ENCODE peak calls at places on chromosomes 5 and 9, in five cellular contexts. One of them, this sample, is unnamed.

GRCh38 chr5:126002222-126002897 is 420.8 kb upstream of the GRAMD2B start:
- DNase-seq in memory B cell: no peak
- DNase-seq in SHP77 treated with DMSO at 0.1 percent for 48 hours: no peak
- DNase-seq in NCI-H2107: no peak
- DNase-seq in neural crest cell: no peak
- DNase-seq in this sample: no peak

GRCh38 chr5:10577371-10578291 is 13.8 kb downstream of the ANKRD33B start:
- DNase-seq in SHP77 treated with DMSO at 0.1 percent for 48 hours: no peak
- DNase-seq in neural crest cell: no peak
- DNase-seq in memory B cell: no peak
- DNase-seq in NCI-H2107: no peak
- DNase-seq in this sample: no peak

GRCh38 chr9:34741628-34742027 is 31.7 kb upstream of the CCL21 start:
- DNase-seq in memory B cell: no peak
- DNase-seq in neural crest cell: no peak
- DNase-seq in NCI-H2107: no peak
- DNase-seq in SHP77 treated with DMSO at 0.1 percent for 48 hours: peak
- DNase-seq in this sample: no peak

GRCh38 chr5:169244812-169245211 is 56.1 kb downstream of the SLIT3 start:
- DNase-seq in NCI-H2107: no peak
- DNase-seq in memory B cell: no peak
- DNase-seq in neural crest cell: no peak
- DNase-seq in SHP77 treated with DMSO at 0.1 percent for 48 hours: no peak
- DNase-seq in this sample: no peak

GRCh38 chr5:170542691-170543275 is 39.0 kb downstream of the KCNIP1 start:
- DNase-seq in neural crest cell: peak
- DNase-seq in NCI-H2107: no peak
- DNase-seq in SHP77 treated with DMSO at 0.1 percent for 48 hours: no peak
- DNase-seq in memory B cell: no peak
- DNase-seq in this sample: no peak

GRCh38 chr9:89022902-89023301 is 31.6 kb downstream of the S1PR3 start:
- DNase-seq in memory B cell: no peak
- DNase-seq in neural crest cell: no peak
- DNase-seq in NCI-H2107: no peak
- DNase-seq in SHP77 treated with DMSO at 0.1 percent for 48 hours: no peak
- DNase-seq in this sample: no peak

GRCh38 chr5:95042040-95042439 is 242.9 kb downstream of the MCTP1 start:
- DNase-seq in neural crest cell: no peak
- DNase-seq in NCI-H2107: no peak
- DNase-seq in SHP77 treated with DMSO at 0.1 percent for 48 hours: peak
- DNase-seq in memory B cell: no peak
- DNase-seq in this sample: no peak

GRCh38 chr5:59039296-59040006 is 456.6 kb downstream of the RAB3C start:
- DNase-seq in NCI-H2107: no peak
- DNase-seq in neural crest cell: peak
- DNase-seq in memory B cell: peak
- DNase-seq in SHP77 treated with DMSO at 0.1 percent for 48 hours: peak
- DNase-seq in this sample: peak

GRCh38 chr9:117286245-117286644 is 128.6 kb downstream of the ASTN2 start:
- DNase-seq in neural crest cell: no peak
- DNase-seq in SHP77 treated with DMSO at 0.1 percent for 48 hours: no peak
- DNase-seq in NCI-H2107: peak
- DNase-seq in memory B cell: no peak
- DNase-seq in this sample: no peak

GRCh38 chr5:10745133-10745532 is 15.9 kb downstream of the DAP start:
- DNase-seq in neural crest cell: no peak
- DNase-seq in NCI-H2107: no peak
- DNase-seq in memory B cell: no peak
- DNase-seq in SHP77 treated with DMSO at 0.1 percent for 48 hours: no peak
- DNase-seq in this sample: no peak

GRCh38 chr9:120951960-120952630 is 25.5 kb upstream of the TRAF1 start:
- DNase-seq in neural crest cell: no peak
- DNase-seq in memory B cell: no peak
- DNase-seq in NCI-H2107: no peak
- DNase-seq in SHP77 treated with DMSO at 0.1 percent for 48 hours: no peak
- DNase-seq in this sample: no peak

GRCh38 chr9:12759767-12760166 is 15.1 kb upstream of the LURAP1L start:
- DNase-seq in NCI-H2107: no peak
- DNase-seq in memory B cell: no peak
- DNase-seq in SHP77 treated with DMSO at 0.1 percent for 48 hours: no peak
- DNase-seq in neural crest cell: no peak
- DNase-seq in this sample: no peak

GRCh38 chr5:102722930-102723329 is 32.2 kb upstream of the PAM start:
- DNase-seq in NCI-H2107: no peak
- DNase-seq in neural crest cell: no peak
- DNase-seq in SHP77 treated with DMSO at 0.1 percent for 48 hours: no peak
- DNase-seq in memory B cell: no peak
- DNase-seq in this sample: no peak

GRCh38 chr5:1054018-1054798 is 45.6 kb downstream of the NKD2 start:
- DNase-seq in memory B cell: no peak
- DNase-seq in NCI-H2107: no peak
- DNase-seq in SHP77 treated with DMSO at 0.1 percent for 48 hours: no peak
- DNase-seq in neural crest cell: no peak
- DNase-seq in this sample: no peak

GRCh38 chr9:105195259-105195658 is 49.2 kb upstream of the SLC44A1 start:
- DNase-seq in memory B cell: no peak
- DNase-seq in neural crest cell: no peak
- DNase-seq in NCI-H2107: no peak
- DNase-seq in SHP77 treated with DMSO at 0.1 percent for 48 hours: no peak
- DNase-seq in this sample: no peak

GRCh38 chr9:68522954-68523353 is 17.7 kb downstream of the TMEM252 start:
- DNase-seq in NCI-H2107: no peak
- DNase-seq in neural crest cell: no peak
- DNase-seq in SHP77 treated with DMSO at 0.1 percent for 48 hours: no peak
- DNase-seq in memory B cell: no peak
- DNase-seq in this sample: no peak

GRCh38 chr5:145975361-145976066 is 39.1 kb downstream of the SH3RF2 start:
- DNase-seq in SHP77 treated with DMSO at 0.1 percent for 48 hours: no peak
- DNase-seq in NCI-H2107: no peak
- DNase-seq in memory B cell: no peak
- DNase-seq in neural crest cell: no peak
- DNase-seq in this sample: no peak

GRCh38 chr5:39506216-39506615 is 81.4 kb upstream of the DAB2 start:
- DNase-seq in neural crest cell: no peak
- DNase-seq in SHP77 treated with DMSO at 0.1 percent for 48 hours: no peak
- DNase-seq in NCI-H2107: no peak
- DNase-seq in memory B cell: no peak
- DNase-seq in this sample: no peak

GRCh38 chr5:109177227-109177626 is 232.5 kb downstream of the PJA2 start:
- DNase-seq in SHP77 treated with DMSO at 0.1 percent for 48 hours: no peak
- DNase-seq in memory B cell: no peak
- DNase-seq in neural crest cell: no peak
- DNase-seq in NCI-H2107: no peak
- DNase-seq in this sample: no peak

GRCh38 chr5:62496152-62496551 is 82.5 kb upstream of the LRRC70 start:
- DNase-seq in memory B cell: no peak
- DNase-seq in NCI-H2107: no peak
- DNase-seq in neural crest cell: no peak
- DNase-seq in SHP77 treated with DMSO at 0.1 percent for 48 hours: no peak
- DNase-seq in this sample: no peak

GRCh38 chr5:54087436-54087835 is 222.9 kb downstream of the ARL15 start:
- DNase-seq in SHP77 treated with DMSO at 0.1 percent for 48 hours: no peak
- DNase-seq in memory B cell: no peak
- DNase-seq in neural crest cell: no peak
- DNase-seq in NCI-H2107: no peak
- DNase-seq in this sample: no peak

GRCh38 chr5:110248921-110249320 is 477.6 kb downstream of the TMEM232 start:
- DNase-seq in neural crest cell: no peak
- DNase-seq in NCI-H2107: no peak
- DNase-seq in SHP77 treated with DMSO at 0.1 percent for 48 hours: no peak
- DNase-seq in memory B cell: no peak
- DNase-seq in this sample: no peak

GRCh38 chr5:170522211-170523128 is 18.6 kb downstream of the KCNIP1 start:
- DNase-seq in neural crest cell: no peak
- DNase-seq in SHP77 treated with DMSO at 0.1 percent for 48 hours: no peak
- DNase-seq in NCI-H2107: no peak
- DNase-seq in memory B cell: no peak
- DNase-seq in this sample: no peak

GRCh38 chr9:125293134-125293533 is 31.5 kb downstream of the GAPVD1 start:
- DNase-seq in NCI-H2107: no peak
- DNase-seq in neural crest cell: no peak
- DNase-seq in memory B cell: no peak
- DNase-seq in SHP77 treated with DMSO at 0.1 percent for 48 hours: no peak
- DNase-seq in this sample: no peak

GRCh38 chr9:129686736-129687135 is 21.3 kb downstream of the PRRX2 start:
- DNase-seq in neural crest cell: no peak
- DNase-seq in SHP77 treated with DMSO at 0.1 percent for 48 hours: no peak
- DNase-seq in NCI-H2107: no peak
- DNase-seq in memory B cell: no peak
- DNase-seq in this sample: no peak

GRCh38 chr5:91042225-91042624 is 340.9 kb downstream of the ARRDC3 start:
- DNase-seq in memory B cell: no peak
- DNase-seq in NCI-H2107: no peak
- DNase-seq in neural crest cell: no peak
- DNase-seq in SHP77 treated with DMSO at 0.1 percent for 48 hours: no peak
- DNase-seq in this sample: no peak

GRCh38 chr5:135568923-135569360 is 9.8 kb downstream of the CXCL14 start:
- DNase-seq in neural crest cell: no peak
- DNase-seq in NCI-H2107: no peak
- DNase-seq in memory B cell: no peak
- DNase-seq in SHP77 treated with DMSO at 0.1 percent for 48 hours: no peak
- DNase-seq in this sample: no peak

GRCh38 chr9:80797841-80798688 is 891.3 kb downstream of the TLE1 start:
- DNase-seq in SHP77 treated with DMSO at 0.1 percent for 48 hours: no peak
- DNase-seq in NCI-H2107: no peak
- DNase-seq in memory B cell: no peak
- DNase-seq in neural crest cell: no peak
- DNase-seq in this sample: no peak

GRCh38 chr5:62536232-62536631 is 42.4 kb upstream of the LRRC70 start:
- DNase-seq in SHP77 treated with DMSO at 0.1 percent for 48 hours: no peak
- DNase-seq in memory B cell: no peak
- DNase-seq in NCI-H2107: no peak
- DNase-seq in neural crest cell: no peak
- DNase-seq in this sample: no peak

GRCh38 chr5:16842916-16843315 is 93.2 kb downstream of the MYO10 start:
- DNase-seq in memory B cell: no peak
- DNase-seq in SHP77 treated with DMSO at 0.1 percent for 48 hours: no peak
- DNase-seq in NCI-H2107: no peak
- DNase-seq in neural crest cell: no peak
- DNase-seq in this sample: no peak

GRCh38 chr9:94623253-94623652 is 16.1 kb downstream of the FBP1 start:
- DNase-seq in memory B cell: no peak
- DNase-seq in NCI-H2107: no peak
- DNase-seq in SHP77 treated with DMSO at 0.1 percent for 48 hours: peak
- DNase-seq in neural crest cell: peak
- DNase-seq in this sample: no peak

GRCh38 chr5:147558131-147558730 is 48.4 kb upstream of the DPYSL3 start:
- DNase-seq in SHP77 treated with DMSO at 0.1 percent for 48 hours: no peak
- DNase-seq in neural crest cell: no peak
- DNase-seq in memory B cell: no peak
- DNase-seq in NCI-H2107: no peak
- DNase-seq in this sample: no peak

GRCh38 chr5:127236254-127236653 is 54.3 kb upstream of the MEGF10 start:
- DNase-seq in neural crest cell: no peak
- DNase-seq in NCI-H2107: no peak
- DNase-seq in memory B cell: no peak
- DNase-seq in SHP77 treated with DMSO at 0.1 percent for 48 hours: no peak
- DNase-seq in this sample: no peak